ENCODE peak calls at places on chromosomes 12 and 14, in four cellular contexts. S, N, J and T are unnamed samples.

GRCh38 chr14:105069554-105069886 is 4.3 kb upstream of the GPR132 start:
- DNase-seq in S (no peak), N (no peak), J (no peak), T (no peak)

GRCh38 chr12:88889326-88890110 is 309.2 kb upstream of the KITLG start:
- DNase-seq in J (no peak), S (no peak), N (peak; percentile 92), T (no peak)

GRCh38 chr14:72736348-72736747 is 157.6 kb downstream of the DPF3 start:
- DNase-seq in N (peak; percentile 20), S (no peak), J (no peak), T (no peak)

GRCh38 chr12:3777206-3777809 is 24.4 kb upstream of the CRACR2A start:
- DNase-seq in N (peak; percentile 65), J (peak; percentile 69), S (peak; percentile 35), T (peak; percentile 43)

GRCh38 chr12:1881301-1881700 is 37.2 kb downstream of the CACNA2D4 start:
- DNase-seq in J (no peak), N (no peak), S (no peak), T (no peak)

GRCh38 chr14:49553892-49554291 is 32.3 kb downstream of the RPS29 start:
- DNase-seq in J (no peak), N (no peak), S (no peak), T (no peak)

GRCh38 chr12:130249376-130249775 is 87.1 kb downstream of the FZD10 start:
- DNase-seq in N (no peak), S (peak; percentile 35), J (no peak), T (no peak)

GRCh38 chr14:74401504-74402241 is 24.3 kb downstream of the SYNDIG1L start:
- DNase-seq in S (peak; percentile 18), J (peak; percentile 19), N (no peak), T (peak; percentile 52)

GRCh38 chr12:52681551-52682380 is 1.6 kb upstream of the KRT1 start:
- DNase-seq in J (no peak), S (peak; percentile 88), N (no peak), T (peak; percentile 25)

GRCh38 chr12:64072946-64073345 is 149.2 kb downstream of the KICS2 start:
- DNase-seq in S (no peak), N (no peak), J (no peak), T (no peak)

GRCh38 chr12:34402228-34402898 is 380.1 kb downstream of the ALG10 start:
- DNase-seq in S (no peak), J (no peak), N (no peak), T (no peak)

GRCh38 chr14:94292526-94292871 is 569 bp downstream of the SERPINA10 start:
- DNase-seq in S (no peak), N (no peak), J (no peak), T (no peak)

GRCh38 chr12:57888407-57889157 is 42.1 kb upstream of the CTDSP2 start:
- DNase-seq in J (peak; percentile 99), N (peak; percentile 76), S (peak; percentile 48), T (peak; percentile 30)

GRCh38 chr12:67367843-67368242 is 98.7 kb downstream of the CAND1 start:
- DNase-seq in S (no peak), J (no peak), N (no peak), T (no peak)

GRCh38 chr14:92407395-92407794 is 84.4 kb downstream of the SLC24A4 start:
- DNase-seq in N (no peak), J (no peak), S (no peak), T (no peak)

GRCh38 chr14:100547633-100548294 is 39.5 kb downstream of the BEGAIN start:
- DNase-seq in J (no peak), S (peak; percentile 78), N (no peak), T (peak; percentile 32)

GRCh38 chr12:78928200-78929074 is 63.9 kb downstream of the SYT1 start:
- DNase-seq in J (peak; percentile 93), N (peak; percentile 87), S (no peak), T (no peak)

GRCh38 chr14:105447651-105448640 is 26.7 kb upstream of the CRIP2 start:
- DNase-seq in S (no peak), N (no peak), J (no peak), T (no peak)

GRCh38 chr12:112179341-112179740 is 54.0 kb downstream of the TRAFD1 start:
- DNase-seq in N (no peak), S (no peak), J (no peak), T (no peak)

GRCh38 chr12:56041579-56042429 is at the start of gene RPS26:
- DNase-seq in J (peak; percentile 99), N (peak; percentile 100), S (peak; percentile 98), T (peak; percentile 97)

GRCh38 chr14:92880851-92881250 is 42.1 kb upstream of the CHGA start:
- DNase-seq in J (peak; percentile 83), N (peak; percentile 53), S (no peak), T (no peak)

GRCh38 chr12:16349132-16349463 is 1.7 kb downstream of the MGST1 start:
- DNase-seq in N (peak; percentile 98), S (no peak), J (peak; percentile 90), T (no peak)

GRCh38 chr12:59895161-59895785 is 299.4 kb downstream of the SLC16A7 start:
- DNase-seq in S (no peak), J (no peak), N (no peak), T (no peak)

GRCh38 chr14:80212025-80212402 is 710 bp upstream of the DIO2 start:
- DNase-seq in J (peak; percentile 14), N (peak; percentile 75), S (no peak), T (no peak)

GRCh38 chr12:130715150-130715995 is 726 bp downstream of the RIMBP2 start:
- DNase-seq in J (no peak), N (no peak), S (no peak), T (no peak)

GRCh38 chr12:20798561-20798960 is 11.9 kb upstream of the SLCO1B3 start:
- DNase-seq in S (peak; percentile 10), N (peak; percentile 14), J (peak; percentile 17), T (no peak)

GRCh38 chr14:89755816-89756215 is 198.7 kb downstream of the EFCAB11 start:
- DNase-seq in J (no peak), S (no peak), N (no peak), T (no peak)

GRCh38 chr12:52248541-52249035 is 15.5 kb downstream of the KRT7 start:
- DNase-seq in N (no peak), S (no peak), J (no peak), T (no peak)

GRCh38 chr14:53882684-53883083 is 73.9 kb downstream of the BMP4 start:
- DNase-seq in J (no peak), N (no peak), S (no peak), T (no peak)

GRCh38 chr14:23936084-23936829 is 17.3 kb upstream of the DHRS4 start:
- DNase-seq in N (no peak), S (no peak), J (no peak), T (no peak)

GRCh38 chr12:11801643-11802042 is 152.2 kb downstream of the ETV6 start:
- DNase-seq in S (no peak), N (no peak), J (peak; percentile 91), T (no peak)

GRCh38 chr14:91997492-91997891 is 42.4 kb downstream of the TRIP11 start:
- DNase-seq in J (no peak), S (no peak), N (peak; percentile 35), T (no peak)

GRCh38 chr14:38616959-38617358 is 361.1 kb upstream of the CLEC14A start:
- DNase-seq in J (no peak), N (no peak), S (no peak), T (no peak)

GRCh38 chr14:34081576-34082136 is 130.8 kb upstream of the EGLN3 start:
- DNase-seq in N (peak; percentile 50), S (no peak), J (peak; percentile 75), T (no peak)
- H3K4me3 ChIP-seq in N (no peak overlapping the region), S (no peak overlapping the region), J (no peak overlapping the region), T (no peak overlapping the region)

DNA sequence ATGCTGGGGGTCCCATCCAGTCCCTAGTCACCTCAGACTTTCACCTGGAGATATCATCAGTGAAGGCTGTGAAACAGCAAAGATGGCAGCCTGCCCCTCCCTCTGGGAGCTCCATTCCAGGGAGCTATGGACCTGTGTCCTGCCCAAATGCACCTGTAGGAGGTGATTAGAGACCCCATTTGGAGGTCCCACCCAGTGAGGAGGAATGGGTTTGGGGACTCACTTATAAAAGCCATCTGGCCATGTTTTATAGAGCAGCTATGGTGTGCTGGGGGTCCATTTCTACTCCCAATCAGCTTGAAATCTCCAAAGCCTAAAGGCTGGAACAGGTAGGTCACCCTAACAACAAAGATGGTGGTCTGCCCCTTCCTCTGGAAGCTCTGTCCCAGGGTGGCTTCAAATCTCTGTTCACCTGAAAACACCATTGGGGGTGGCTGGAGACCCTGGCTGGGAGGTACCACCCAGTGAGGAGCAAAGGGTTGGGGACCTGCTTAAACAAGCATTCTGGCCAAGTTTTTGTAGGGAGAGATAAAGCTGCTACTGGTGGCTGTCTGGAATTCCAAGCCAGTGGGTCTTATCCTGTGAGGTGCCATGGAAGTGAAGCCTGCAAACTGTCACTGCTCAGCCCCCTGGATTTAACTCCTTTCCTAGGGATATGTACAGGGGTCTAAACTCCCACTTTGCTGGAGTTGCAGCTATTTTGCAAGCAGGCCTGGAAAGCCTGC is 182.3 kb downstream of the RASSF9 start:
- DNase-seq in S (no peak), J (no peak), N (no peak), T (no peak)
- H3K4me3 ChIP-seq in S (no peak overlapping the region), J (no peak overlapping the region), N (no peak overlapping the region), T (no peak overlapping the region)

DNA sequence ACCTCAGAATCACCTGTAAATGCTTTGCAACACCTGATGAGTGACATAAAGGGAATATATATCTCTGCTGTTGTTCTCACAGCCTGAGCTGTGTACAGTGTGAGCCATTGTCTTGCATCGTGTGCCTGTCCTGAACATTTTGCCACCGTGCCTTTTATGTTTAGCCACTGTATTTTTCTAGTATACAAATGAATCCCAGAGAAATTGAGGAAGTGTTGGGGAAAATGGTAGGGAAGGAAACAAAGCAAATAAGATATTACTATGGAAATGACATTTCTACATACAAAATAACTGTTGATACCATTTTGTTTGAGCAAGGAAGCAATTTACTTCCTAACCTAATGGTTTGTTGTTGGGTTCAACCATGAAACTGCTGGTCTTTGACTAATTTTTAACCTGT is 5.5 kb downstream of the PSMA6 start:
- DNase-seq in J (no peak), N (no peak), S (no peak), T (no peak)
- H3K4me3 ChIP-seq in J (no peak overlapping the region), N (no peak overlapping the region), S (no peak overlapping the region), T (no peak overlapping the region)

GRCh38 chr12:26749781-26750180 is 83.2 kb downstream of the ITPR2 start:
- DNase-seq in J (peak; percentile 74), S (no peak), N (no peak), T (no peak)
- H3K4me3 ChIP-seq in J (no peak overlapping the region), S (no peak overlapping the region), N (no peak overlapping the region), T (no peak overlapping the region)

GRCh38 chr12:123282111-123282510 is 10.5 kb upstream of the CDK2AP1 start:
- DNase-seq in S (no peak), J (no peak), N (no peak), T (no peak)
- H3K4me3 ChIP-seq in S (no peak overlapping the region), J (no peak overlapping the region), N (no peak overlapping the region), T (no peak overlapping the region)

GRCh38 chr14:58196198-58196597 is 3.8 kb upstream of the ACTR10 start:
- DNase-seq in S (no peak), N (no peak), J (no peak), T (no peak)

GRCh38 chr14:58193542-58193941 is 6.4 kb upstream of the ACTR10 start:
- DNase-seq in S (no peak), J (no peak), N (no peak), T (no peak)

GRCh38 chr14:58191763-58192596 is 8.0 kb upstream of the ACTR10 start:
- DNase-seq in J (no peak), N (no peak), S (no peak), T (no peak)
- H3K4me3 ChIP-seq in J (no peak overlapping the region), N (no peak overlapping the region), S (no peak overlapping the region), T (no peak overlapping the region)